ENCODE peak calls at places on chromosomes 16 and 17, in eight cellular contexts. A is G401, B is HuH-7.5, Q is T-helper 9 cell, D is MV-4-11, I is PC-9, K is neural crest cell, H is NCI-H460. S is an unnamed sample.
A peak's percentile ranks its signal among the peaks of the same experiment; 100 is the strongest.

GRCh38 chr17:43398724-43399595 is at the start of gene ARL4D:
- DNase-seq in D (peak; percentile 41), Q (peak; percentile 83), K (peak; percentile 77), B (peak; percentile 62), H (peak; percentile 83), I (peak; percentile 64), A (peak; percentile 93), S (no peak)

GRCh38 chr17:46809110-46809571 is 9.4 kb downstream of the WNT3 start:
- DNase-seq in A (no peak), I (no peak), B (no peak), K (no peak), D (no peak), Q (no peak), H (no peak), S (no peak)

GRCh38 chr16:3189869-3190268 is 1.9 kb downstream of the OR1F1 start:
- DNase-seq in I (no peak), K (no peak), Q (no peak), B (no peak), D (no peak), A (no peak), H (no peak), S (no peak)

GRCh38 chr17:6327007-6327406 is 107.9 kb downstream of the AIPL1 start:
- DNase-seq in H (no peak), D (no peak), K (no peak), Q (no peak), B (no peak), A (no peak), I (no peak), S (no peak)

GRCh38 chr17:58231644-58232043 is 6.7 kb upstream of the LPO start:
- DNase-seq in I (no peak), B (no peak), A (no peak), K (no peak), H (no peak), D (peak; percentile 46), Q (no peak), S (peak; percentile 9)

GRCh38 chr16:69847643-69848042 is 85.5 kb downstream of the WWP2 start:
- DNase-seq in B (no peak), Q (no peak), I (no peak), A (peak; percentile 32), D (no peak), H (no peak), K (no peak), S (no peak)

GRCh38 chr17:44007346-44008204 is 3.2 kb downstream of the NAGS start:
- DNase-seq in A (no peak), H (no peak), I (no peak), D (no peak), B (no peak), K (no peak), Q (no peak), S (no peak)

GRCh38 chr17:7548585-7549400 is at the start of gene TNFSF12:
- DNase-seq in A (peak; percentile 52), H (peak; percentile 24), I (peak; percentile 48), D (no peak), Q (peak; percentile 53), B (no peak), K (peak; percentile 36), S (no peak)

GRCh38 chr17:30421592-30421991 is 42.9 kb downstream of the CPD start:
- DNase-seq in D (no peak), H (no peak), I (no peak), A (no peak), K (no peak), B (no peak), Q (no peak), S (no peak)

GRCh38 chr17:40362696-40363479 is 1.6 kb downstream of the GJD3 start:
- DNase-seq in H (peak; percentile 71), I (peak; percentile 82), D (peak; percentile 78), A (no peak), Q (peak; percentile 62), B (peak; percentile 97), K (peak; percentile 74), S (no peak)

GRCh38 chr17:41494524-41494923 is 4.8 kb upstream of the KRT36 start:
- DNase-seq in A (no peak), K (no peak), H (no peak), I (peak; percentile 41), Q (no peak), B (no peak), D (no peak), S (no peak)

GRCh38 chr16:55809851-55810250 is 23.0 kb downstream of the CES1 start:
- DNase-seq in I (no peak), D (no peak), K (no peak), Q (no peak), B (no peak), A (no peak), H (no peak), S (no peak)

GRCh38 chr17:35486920-35487727 is 38.6 kb upstream of the SLFN13 start:
- DNase-seq in H (no peak), B (no peak), Q (peak; percentile 59), K (no peak), I (no peak), D (peak; percentile 93), A (no peak), S (peak; percentile 18)

GRCh38 chr17:74355065-74355464 is 6.6 kb downstream of the BTBD17 start:
- DNase-seq in I (no peak), B (no peak), A (no peak), Q (no peak), D (no peak), K (no peak), H (no peak), S (no peak)

GRCh38 chr17:35117984-35118383 is 1.7 kb downstream of the RAD51D start:
- DNase-seq in Q (no peak), B (peak; percentile 25), H (peak; percentile 38), D (peak; percentile 51), K (no peak), A (no peak), I (peak; percentile 35), S (no peak)

GRCh38 chr17:12624221-12624620 is 41.5 kb upstream of the MYOCD start:
- DNase-seq in K (no peak), B (no peak), I (no peak), D (no peak), A (no peak), H (no peak), Q (no peak), S (no peak)

GRCh38 chr17:27276653-27277156 is 17.2 kb upstream of the WSB1 start:
- DNase-seq in A (no peak), D (peak; percentile 69), I (no peak), Q (no peak), H (no peak), B (no peak), K (peak; percentile 44), S (no peak)

GRCh38 chr17:42530952-42531454 is 5.0 kb upstream of the NAGLU start:
- DNase-seq in B (no peak), I (no peak), D (no peak), Q (no peak), H (no peak), K (no peak), A (no peak), S (no peak)

GRCh38 chr16:22358000-22358399 is 16.4 kb downstream of the CDR2 start:
- DNase-seq in K (no peak), Q (no peak), A (no peak), B (no peak), I (no peak), H (no peak), D (no peak), S (no peak)

GRCh38 chr16:10355589-10355988 is 30.3 kb upstream of the ATF7IP2 start:
- DNase-seq in B (no peak), Q (no peak), I (no peak), A (no peak), H (no peak), D (no peak), K (no peak), S (no peak)

GRCh38 chr16:57513371-57514102 is 22.8 kb downstream of the CCDC102A start:
- DNase-seq in K (no peak), H (no peak), Q (no peak), D (no peak), A (no peak), B (no peak), I (no peak), S (no peak)

GRCh38 chr17:15893333-15894024 is 51.5 kb upstream of the ADORA2B start:
- DNase-seq in H (no peak), I (no peak), D (no peak), B (no peak), A (no peak), Q (no peak), K (no peak), S (no peak)

GRCh38 chr16:12235110-12235509 is 258.6 kb downstream of the SNX29 start:
- DNase-seq in H (no peak), B (no peak), Q (no peak), K (no peak), A (peak; percentile 55), I (no peak), D (no peak), S (no peak)

GRCh38 chr16:68422396-68422964 is 25.8 kb downstream of the SMPD3 start:
- DNase-seq in K (no peak), Q (no peak), A (no peak), I (no peak), D (no peak), H (no peak), B (no peak), S (no peak)

GRCh38 chr16:17313085-17313611 is 157.6 kb downstream of the XYLT1 start:
- DNase-seq in Q (no peak), K (no peak), D (no peak), B (no peak), H (no peak), A (peak; percentile 14), I (peak; percentile 8), S (no peak)

GRCh38 chr17:4678448-4679026 is 25.4 kb downstream of the PELP1 start:
- DNase-seq in K (no peak), A (no peak), H (peak; percentile 61), I (peak; percentile 63), D (peak; percentile 75), Q (no peak), B (no peak), S (peak; percentile 75)